ENCODE peak calls at places on chromosome 10, in seven cellular contexts. One of them, this sample, is unnamed.

GRCh38 chr10:102713483-102713813 is 749 bp downstream of the ARL3 start:
- DNase-seq in K562: no peak
- DNase-seq in H1: no peak
- DNase-seq in SK-N-SH: no peak
- DNase-seq in GM12891: no peak
- DNase-seq in GM12878: no peak
- DNase-seq in HepG2: no peak
- DNase-seq in this sample: no peak

GRCh38 chr10:86945361-86946214 is 11.8 kb downstream of the MMRN2 start:
- DNase-seq in H1: peak
- DNase-seq in HepG2: peak
- DNase-seq in SK-N-SH: peak
- DNase-seq in GM12891: no peak
- DNase-seq in GM12878: no peak
- DNase-seq in K562: no peak
- DNase-seq in this sample: no peak

GRCh38 chr10:86366902-86367338 is 325 bp upstream of the GRID1 start:
- DNase-seq in H1: no peak
- DNase-seq in GM12891: no peak
- DNase-seq in GM12878: no peak
- DNase-seq in HepG2: no peak
- DNase-seq in K562: no peak
- DNase-seq in SK-N-SH: no peak
- DNase-seq in this sample: peak

GRCh38 chr10:112243713-112244112 is 39.5 kb upstream of the TECTB start:
- DNase-seq in H1: no peak
- DNase-seq in K562: no peak
- DNase-seq in GM12878: no peak
- DNase-seq in GM12891: no peak
- DNase-seq in HepG2: no peak
- DNase-seq in SK-N-SH: no peak
- DNase-seq in this sample: no peak

GRCh38 chr10:132564249-132564605 is 26.6 kb downstream of the INPP5A start:
- DNase-seq in SK-N-SH: no peak
- DNase-seq in H1: no peak
- DNase-seq in GM12878: no peak
- DNase-seq in HepG2: no peak
- DNase-seq in GM12891: no peak
- DNase-seq in K562: no peak
- DNase-seq in this sample: no peak

GRCh38 chr10:118968071-118968470 is 61.4 kb upstream of the NANOS1 start:
- DNase-seq in GM12891: no peak
- DNase-seq in H1: no peak
- DNase-seq in K562: no peak
- DNase-seq in GM12878: no peak
- DNase-seq in HepG2: no peak
- DNase-seq in SK-N-SH: no peak
- DNase-seq in this sample: no peak

GRCh38 chr10:18340496-18341051 is 200.3 kb downstream of the CACNB2 start:
- DNase-seq in H1: no peak
- DNase-seq in SK-N-SH: no peak
- DNase-seq in HepG2: no peak
- DNase-seq in GM12878: no peak
- DNase-seq in K562: no peak
- DNase-seq in GM12891: no peak
- DNase-seq in this sample: no peak

GRCh38 chr10:31664803-31665202 is 263.8 kb downstream of the ARHGAP12 start:
- DNase-seq in GM12878: no peak
- DNase-seq in SK-N-SH: no peak
- DNase-seq in H1: no peak
- DNase-seq in K562: no peak
- DNase-seq in HepG2: no peak
- DNase-seq in GM12891: no peak
- DNase-seq in this sample: no peak

GRCh38 chr10:6737758-6738463 is 157.8 kb upstream of the PRKCQ start:
- DNase-seq in HepG2: no peak
- DNase-seq in GM12891: no peak
- DNase-seq in GM12878: no peak
- DNase-seq in H1: no peak
- DNase-seq in SK-N-SH: no peak
- DNase-seq in K562: no peak
- DNase-seq in this sample: no peak

GRCh38 chr10:114279289-114279688 is 40.2 kb downstream of the VWA2 start:
- DNase-seq in GM12878: no peak
- DNase-seq in GM12891: no peak
- DNase-seq in H1: no peak
- DNase-seq in HepG2: no peak
- DNase-seq in SK-N-SH: no peak
- DNase-seq in K562: no peak
- DNase-seq in this sample: no peak

GRCh38 chr10:29691564-29692064 is 56.8 kb upstream of the SVIL start:
- DNase-seq in HepG2: no peak
- DNase-seq in K562: no peak
- DNase-seq in GM12891: no peak
- DNase-seq in H1: no peak
- DNase-seq in SK-N-SH: peak
- DNase-seq in GM12878: no peak
- DNase-seq in this sample: no peak

GRCh38 chr10:4670737-4671136 is 155.3 kb upstream of the AKR1E2 start:
- DNase-seq in K562: no peak
- DNase-seq in SK-N-SH: no peak
- DNase-seq in GM12878: no peak
- DNase-seq in H1: no peak
- DNase-seq in HepG2: no peak
- DNase-seq in GM12891: no peak
- DNase-seq in this sample: no peak

GRCh38 chr10:118792501-118792900 is 37.7 kb upstream of the CACUL1 start:
- DNase-seq in H1: no peak
- DNase-seq in K562: no peak
- DNase-seq in GM12891: no peak
- DNase-seq in GM12878: no peak
- DNase-seq in HepG2: no peak
- DNase-seq in SK-N-SH: no peak
- DNase-seq in this sample: no peak

DNA sequence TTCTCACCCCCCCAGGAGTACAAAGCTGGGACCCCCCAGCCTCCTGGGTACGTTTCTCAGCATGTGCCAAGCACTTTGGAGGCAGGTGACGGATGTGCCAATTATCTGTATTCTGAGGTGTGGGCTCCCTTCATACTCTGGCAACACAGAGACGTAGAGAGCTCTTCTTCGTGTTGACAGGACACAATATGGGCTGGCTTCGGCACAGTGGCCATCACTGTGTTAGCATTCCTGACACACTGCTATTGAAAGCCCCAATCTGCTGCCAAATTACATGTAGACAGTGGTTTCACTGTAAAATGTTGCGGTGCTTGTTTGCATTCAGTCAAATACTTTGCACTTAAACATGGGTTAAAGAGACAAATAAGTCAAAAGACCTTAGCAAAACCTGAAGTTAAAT is 92.6 kb upstream of the SAMD8 start:
- DNase-seq in H1: no peak
- DNase-seq in SK-N-SH: no peak
- DNase-seq in K562: no peak
- DNase-seq in GM12878: no peak
- DNase-seq in HepG2: no peak
- DNase-seq in GM12891: no peak
- DNase-seq in this sample: no peak
- TF ChIP-seq POLR2AphosphoS5 in H1: no peak
- TF ChIP-seq POLR2AphosphoS5 in SK-N-SH: no peak
- TF ChIP-seq POLR2AphosphoS5 in K562: no peak
- TF ChIP-seq POLR2AphosphoS5 in GM12878: no peak
- TF ChIP-seq POLR2AphosphoS5 in HepG2: no peak
- TF ChIP-seq POLR2AphosphoS5 in GM12891: no peak
- TF ChIP-seq POLR2AphosphoS5 in this sample: no peak

GRCh38 chr10:15744217-15744865 is 24.6 kb upstream of the ITGA8 start:
- DNase-seq in GM12878: no peak
- DNase-seq in H1: peak
- DNase-seq in HepG2: peak
- DNase-seq in K562: peak
- DNase-seq in GM12891: peak
- DNase-seq in SK-N-SH: peak
- DNase-seq in this sample: peak
- TF ChIP-seq TAF1 in GM12878: no peak
- TF ChIP-seq TAF1 in H1: no peak
- TF ChIP-seq TAF1 in HepG2: no peak
- TF ChIP-seq TAF1 in K562: no peak
- TF ChIP-seq TAF1 in GM12891: no peak
- TF ChIP-seq TAF1 in SK-N-SH: no peak
- TF ChIP-seq TAF1 in this sample: no peak

DNA sequence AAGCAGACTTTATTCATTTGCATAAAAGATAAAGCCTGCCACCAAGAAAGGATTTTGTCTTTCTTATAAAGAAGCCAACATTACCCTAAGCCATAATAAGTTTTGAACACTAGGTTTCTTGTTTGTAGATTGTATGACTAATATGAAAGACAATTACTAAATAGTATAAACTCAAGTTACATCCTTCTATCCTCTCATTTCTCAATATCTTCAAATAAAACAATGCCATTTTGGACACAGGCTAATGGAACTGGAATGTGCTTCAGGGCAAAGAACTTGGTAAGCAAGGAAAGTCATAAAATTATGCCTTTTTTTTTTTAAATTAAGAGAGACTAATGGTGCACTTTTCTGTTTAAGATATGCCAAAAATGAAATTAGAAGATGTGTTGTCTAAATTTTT is 137.7 kb downstream of the DKK1 start:
- DNase-seq in H1: no peak
- DNase-seq in GM12891: no peak
- DNase-seq in HepG2: no peak
- DNase-seq in GM12878: no peak
- DNase-seq in SK-N-SH: no peak
- DNase-seq in K562: no peak
- DNase-seq in this sample: no peak
- TF ChIP-seq POLR2AphosphoS5 in H1: no peak
- TF ChIP-seq POLR2AphosphoS5 in GM12891: no peak
- TF ChIP-seq POLR2AphosphoS5 in HepG2: no peak
- TF ChIP-seq POLR2AphosphoS5 in GM12878: no peak
- TF ChIP-seq POLR2AphosphoS5 in SK-N-SH: no peak
- TF ChIP-seq POLR2AphosphoS5 in K562: no peak
- TF ChIP-seq POLR2AphosphoS5 in this sample: no peak

GRCh38 chr10:70757856-70758255 is 27.3 kb downstream of the TBATA start:
- DNase-seq in SK-N-SH: no peak
- DNase-seq in GM12878: no peak
- DNase-seq in GM12891: no peak
- DNase-seq in H1: no peak
- DNase-seq in K562: no peak
- DNase-seq in HepG2: no peak
- DNase-seq in this sample: no peak
- TF ChIP-seq TAF1 in SK-N-SH: no peak
- TF ChIP-seq TAF1 in GM12878: no peak
- TF ChIP-seq TAF1 in GM12891: no peak
- TF ChIP-seq TAF1 in H1: no peak
- TF ChIP-seq TAF1 in K562: no peak
- TF ChIP-seq TAF1 in HepG2: no peak
- TF ChIP-seq TAF1 in this sample: no peak

DNA sequence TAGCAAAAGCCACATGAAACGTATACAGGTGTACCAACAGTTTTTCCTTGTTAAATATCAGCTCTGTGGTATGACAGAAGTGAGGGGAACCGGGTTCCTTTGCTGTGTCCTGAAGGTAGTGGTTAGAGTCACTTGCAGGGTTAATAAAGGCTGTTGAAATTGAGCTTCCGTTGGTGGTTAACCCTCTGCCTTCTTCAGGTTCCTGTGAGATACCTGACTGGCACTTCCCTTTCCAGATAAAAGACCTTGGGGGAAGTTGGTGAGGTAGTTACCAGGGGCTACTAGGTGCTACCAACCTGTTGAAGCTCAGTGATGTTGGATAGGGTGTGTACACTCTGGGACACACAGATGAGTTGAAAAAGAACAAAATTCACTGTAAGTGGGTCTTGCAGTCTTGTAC is 384.1 kb downstream of the GATA3 start:
- DNase-seq in SK-N-SH: no peak
- DNase-seq in HepG2: no peak
- DNase-seq in H1: no peak
- DNase-seq in K562: no peak
- DNase-seq in GM12878: no peak
- DNase-seq in GM12891: no peak
- DNase-seq in this sample: no peak
- TF ChIP-seq POLR2AphosphoS5 in SK-N-SH: no peak
- TF ChIP-seq POLR2AphosphoS5 in HepG2: no peak
- TF ChIP-seq POLR2AphosphoS5 in H1: no peak
- TF ChIP-seq POLR2AphosphoS5 in K562: no peak
- TF ChIP-seq POLR2AphosphoS5 in GM12878: no peak
- TF ChIP-seq POLR2AphosphoS5 in GM12891: no peak
- TF ChIP-seq POLR2AphosphoS5 in this sample: no peak

GRCh38 chr10:103745264-103746247 is 109.8 kb downstream of the SH3PXD2A start:
- DNase-seq in H1: no peak
- DNase-seq in HepG2: no peak
- DNase-seq in GM12891: no peak
- DNase-seq in K562: no peak
- DNase-seq in SK-N-SH: no peak
- DNase-seq in GM12878: no peak
- DNase-seq in this sample: no peak
- TF ChIP-seq TAF1 in H1: no peak
- TF ChIP-seq TAF1 in HepG2: no peak
- TF ChIP-seq TAF1 in GM12891: no peak
- TF ChIP-seq TAF1 in K562: no peak
- TF ChIP-seq TAF1 in SK-N-SH: no peak
- TF ChIP-seq TAF1 in GM12878: no peak
- TF ChIP-seq TAF1 in this sample: no peak

This sample was measured in GM12892.